ENCODE peak calls at places on chromosomes 13 and 19, in eight cellular contexts. G, Y, W, L, J, M, A and X are unnamed samples. For H3K4me1, the result is how much of the 10 kb centered on the place peaks cover.

GRCh38 chr19:55691561-55692481 is 16.8 kb downstream of the EPN1 start:
- DNase-seq in G (no peak), Y (no peak), W (no peak), L (no peak), J (no peak), M (no peak), A (no peak), X (no peak)

GRCh38 chr19:35098413-35099049 is 17.1 kb upstream of the FXYD3 start:
- DNase-seq in G (no peak), Y (no peak), W (no peak), L (no peak), J (no peak), M (no peak), A (no peak), X (no peak)

GRCh38 chr13:22235285-22235949 is 564.5 kb downstream of the FGF9 start:
- DNase-seq in G (peak), Y (no peak), W (no peak), L (peak), J (peak), M (no peak), A (no peak), X (no peak)

GRCh38 chr13:20565120-20565736 is 1.7 kb upstream of the IFT88 start:
- DNase-seq in G (no peak), Y (no peak), W (no peak), L (no peak), J (peak), M (no peak), A (no peak), X (no peak)

GRCh38 chr19:29660835-29661234 is 4.4 kb upstream of the PLEKHF1 start:
- DNase-seq in G (no peak), Y (no peak), W (no peak), L (no peak), J (no peak), M (no peak), A (peak), X (no peak)

GRCh38 chr19:32928806-32929205 is 43.0 kb downstream of the CEP89 start:
- DNase-seq in G (peak), Y (no peak), W (no peak), L (no peak), J (no peak), M (no peak), A (peak), X (no peak)

GRCh38 chr13:110103026-110103425 is 203.9 kb downstream of the COL4A1 start:
- DNase-seq in G (no peak), Y (no peak), W (no peak), L (no peak), J (no peak), M (no peak), A (no peak), X (no peak)

GRCh38 chr13:47822036-47822435 is 179.0 kb downstream of the SUCLA2 start:
- DNase-seq in G (no peak), Y (no peak), W (no peak), L (no peak), J (no peak), M (no peak), A (no peak), X (no peak)

GRCh38 chr19:46271488-46272197 is 25.2 kb upstream of the HIF3A start:
- DNase-seq in G (peak), Y (no peak), W (no peak), L (no peak), J (peak), M (no peak), A (peak), X (peak)

GRCh38 chr19:56611288-56611687 is 16.2 kb downstream of the ZNF71 start:
- DNase-seq in G (no peak), Y (no peak), W (no peak), L (no peak), J (peak), M (no peak), A (no peak), X (no peak)

GRCh38 chr13:114311387-114311786 is 2.9 kb upstream of the CHAMP1 start:
- DNase-seq in G (no peak), Y (no peak), W (no peak), L (no peak), J (no peak), M (no peak), A (peak), X (no peak)

GRCh38 chr13:20197361-20197834 is 4.7 kb upstream of the GJB2 start:
- DNase-seq in G (peak), Y (peak), W (peak), L (no peak), J (peak), M (peak), A (peak), X (peak)

GRCh38 chr13:97250560-97250959 is 28.4 kb downstream of the MBNL2 start:
- DNase-seq in G (no peak), Y (no peak), W (no peak), L (no peak), J (no peak), M (no peak), A (no peak), X (peak)

GRCh38 chr13:39281539-39282150 is 243.4 kb downstream of the NHLRC3 start:
- DNase-seq in G (no peak), Y (no peak), W (no peak), L (no peak), J (peak), M (no peak), A (peak), X (no peak)

GRCh38 chr13:65892859-65893258 is 1337.3 kb downstream of the PCDH9 start:
- DNase-seq in G (peak), Y (no peak), W (no peak), L (no peak), J (no peak), M (no peak), A (no peak), X (no peak)

GRCh38 chr13:44142540-44142867 is 231.1 kb upstream of the SERP2 start:
- DNase-seq in G (no peak), Y (peak), W (no peak), L (no peak), J (no peak), M (no peak), A (no peak), X (no peak)

GRCh38 chr19:56114711-56115110 is 6.4 kb downstream of the ZNF787 start:
- DNase-seq in G (no peak), Y (no peak), W (no peak), L (peak), J (no peak), M (no peak), A (no peak), X (no peak)

GRCh38 chr19:55355213-55355821 is 798 bp upstream of the COX6B2 start:
- DNase-seq in G (no peak), Y (peak), W (no peak), L (peak), J (no peak), M (no peak), A (no peak), X (no peak)

GRCh38 chr13:66329988-66330429 is 900.1 kb downstream of the PCDH9 start:
- DNase-seq in G (peak), Y (no peak), W (no peak), L (no peak), J (no peak), M (peak), A (no peak), X (peak)

GRCh38 chr13:65642301-65642700 is 1587.8 kb downstream of the PCDH9 start:
- DNase-seq in G (no peak), Y (no peak), W (no peak), L (no peak), J (no peak), M (no peak), A (no peak), X (no peak)

GRCh38 chr13:77300176-77301141 is 26.4 kb downstream of the MYCBP2 start:
- DNase-seq in G (peak), Y (no peak), W (no peak), L (no peak), J (peak), M (no peak), A (peak), X (peak)

GRCh38 chr13:107650081-107650701 is 565.1 kb downstream of the LIG4 start:
- DNase-seq in G (peak), Y (peak), W (peak), L (peak), J (peak), M (peak), A (peak), X (peak)

GRCh38 chr13:107252021-107252420 is 684.1 kb upstream of the ARGLU1 start:
- DNase-seq in G (no peak), Y (no peak), W (no peak), L (no peak), J (no peak), M (no peak), A (no peak), X (no peak)

GRCh38 chr19:18173572-18174294 is at the start of gene IFI30:
- DNase-seq in G (no peak), Y (peak), W (peak), L (peak), J (peak), M (peak), A (peak), X (peak)

GRCh38 chr19:31214086-31214485 is 135.2 kb downstream of the TSHZ3 start:
- DNase-seq in G (peak), Y (peak), W (peak), L (no peak), J (peak), M (peak), A (peak), X (peak)

GRCh38 chr13:58949646-58950045 is 1214.1 kb downstream of the DIAPH3 start:
- DNase-seq in G (no peak), Y (no peak), W (peak), L (peak), J (peak), M (no peak), A (no peak), X (no peak)

GRCh38 chr13:113842336-113843062 is 21.4 kb downstream of the GAS6 start:
- DNase-seq in G (no peak), Y (no peak), W (no peak), L (no peak), J (no peak), M (no peak), A (no peak), X (no peak)

GRCh38 chr13:47661076-47661475 is 340.0 kb downstream of the SUCLA2 start:
- DNase-seq in G (peak), Y (no peak), W (no peak), L (no peak), J (no peak), M (no peak), A (peak), X (no peak)

GRCh38 chr13:113110048-113110851 is 4.7 kb downstream of the F7 start:
- DNase-seq in G (no peak), Y (peak), W (no peak), L (peak), J (no peak), M (no peak), A (no peak), X (peak)

GRCh38 chr13:96297360-96297759 is 207.5 kb downstream of the HS6ST3 start:
- DNase-seq in G (no peak), Y (no peak), W (no peak), L (no peak), J (no peak), M (no peak), A (no peak), X (no peak)

GRCh38 chr19:33414667-33415605 is 41.4 kb downstream of the CEBPG start:
- DNase-seq in G (no peak), Y (no peak), W (no peak), L (no peak), J (no peak), M (no peak), A (no peak), X (no peak)

GRCh38 chr13:40680659-40681323 is 14.3 kb upstream of the FOXO1 start:
- DNase-seq in G (no peak), Y (no peak), W (no peak), L (peak), J (peak), M (no peak), A (no peak), X (no peak)

GRCh38 chr19:2213799-2214198 is 22.3 kb downstream of the PLEKHJ1 start:
- DNase-seq in G (no peak), Y (no peak), W (no peak), L (no peak), J (no peak), M (no peak), A (no peak), X (no peak)
- H3K4me3 ChIP-seq in G (no peak), Y (no peak), W (no peak), L (no peak), J (no peak), M (no peak), A (no peak), X (no peak)

DNA sequence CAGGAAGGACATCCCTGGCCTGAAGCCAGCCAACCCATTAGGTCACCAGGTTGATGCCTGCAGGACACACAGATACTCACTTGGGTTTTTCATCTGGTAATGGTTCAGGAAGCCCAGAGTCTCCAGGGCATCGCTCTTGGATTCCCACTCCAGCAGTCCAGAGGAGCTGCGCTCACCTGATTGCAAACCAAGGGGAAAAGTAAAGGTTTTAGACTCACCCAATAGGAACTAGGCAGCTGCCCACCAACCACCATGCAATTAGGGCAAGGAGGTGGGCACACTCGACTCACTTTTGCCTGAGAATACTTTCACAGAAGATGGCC is 5.7 kb upstream of the ECH1 start:
- DNase-seq in G (no peak), Y (peak), W (no peak), L (peak), J (no peak), M (no peak), A (no peak), X (no peak)
- H3K9ac ChIP-seq in G (no peak), Y (peak), W (no peak), L (no peak), J (no peak), M (no peak), A (no peak), X (no peak)

DNA sequence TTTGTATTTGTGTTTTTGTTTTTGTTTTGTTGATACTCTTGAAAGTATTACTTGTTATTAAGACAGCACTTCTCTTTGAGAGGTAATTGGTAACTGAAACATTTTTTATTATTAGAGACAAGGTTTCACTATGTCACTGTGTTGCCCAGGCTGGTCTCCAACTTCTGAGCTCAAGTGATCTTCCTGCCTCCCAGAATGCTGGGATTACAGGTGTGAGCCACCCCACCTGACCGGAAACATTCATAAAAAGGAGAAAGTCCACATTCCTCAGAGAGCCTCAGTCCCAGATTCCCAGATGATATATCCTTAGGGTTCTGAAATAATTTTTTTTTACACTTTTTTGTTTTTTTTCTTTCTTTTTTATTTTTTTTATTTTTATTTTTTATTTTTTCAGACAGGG is 2.7 kb downstream of the CARM1 start:
- DNase-seq in G (no peak), Y (no peak), W (no peak), L (no peak), J (no peak), M (no peak), A (no peak), X (no peak)
- H3K4me1 ChIP-seq in G (under half), Y (under half), W (under half), L (under half), J (under half), M (under half), A (under half), X (under half)

GRCh38 chr19:13056052-13056660 is 46.5 kb downstream of the LYL1 start:
- DNase-seq in G (peak), Y (peak), W (no peak), L (peak), J (peak), M (no peak), A (peak), X (peak)

GRCh38 chr19:13053238-13053637 is 49.4 kb downstream of the LYL1 start:
- DNase-seq in G (no peak), Y (no peak), W (no peak), L (no peak), J (no peak), M (no peak), A (no peak), X (peak)

GRCh38 chr19:13053761-13054604 is 48.7 kb downstream of the LYL1 start:
- DNase-seq in G (peak), Y (peak), W (no peak), L (peak), J (peak), M (no peak), A (peak), X (peak)

GRCh38 chr19:13055213-13056051 is 47.2 kb downstream of the LYL1 start:
- DNase-seq in G (peak), Y (peak), W (no peak), L (peak), J (peak), M (no peak), A (peak), X (peak)

DNA sequence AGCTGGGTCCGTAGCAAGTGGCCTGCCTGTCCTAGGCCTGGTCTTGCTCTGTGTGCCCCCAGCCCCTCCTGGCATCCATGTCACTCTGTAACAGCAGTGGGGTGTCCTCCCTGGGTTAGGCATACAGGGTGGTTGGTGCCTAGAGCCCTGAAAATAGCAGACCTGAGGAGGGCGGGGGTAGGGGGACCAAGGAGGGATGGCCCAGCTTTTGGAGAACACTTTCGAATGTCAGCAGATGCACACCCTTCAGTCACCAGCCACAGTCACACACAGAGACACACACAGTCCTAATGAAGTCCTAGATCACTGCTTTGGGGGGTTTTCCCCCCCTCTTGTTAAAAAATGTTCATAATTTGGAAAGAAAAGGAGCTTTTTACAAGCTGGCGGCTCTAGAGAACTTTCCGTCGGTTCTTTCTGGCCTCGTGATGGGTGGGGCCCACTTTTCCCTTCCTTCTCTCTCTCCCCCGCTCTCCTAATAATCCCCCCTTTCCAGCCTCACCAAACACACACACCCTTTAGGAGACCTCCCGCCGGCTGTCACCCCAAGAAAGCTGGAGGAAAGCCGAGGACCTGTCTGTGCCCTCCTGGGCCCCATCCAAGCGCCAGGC is 47.9 kb downstream of the LYL1 start:
- DNase-seq in G (no peak), Y (no peak), W (no peak), L (peak), J (no peak), M (no peak), A (no peak), X (no peak)
- H3K4me3 ChIP-seq in G (no peak), Y (no peak), W (no peak), L (no peak), J (no peak), M (no peak), A (no peak), X (peak)

GRCh38 chr19:58573658-58574164 is 576 bp upstream of the MZF1 start:
- DNase-seq in G (no peak), Y (no peak), W (no peak), L (no peak), J (no peak), M (no peak), A (no peak), X (no peak)
- H3K9ac ChIP-seq in G (peak), Y (peak), W (peak), L (peak), J (peak), M (peak), A (peak), X (peak)

GRCh38 chr19:8001995-8002849 is 3.2 kb downstream of the ELAVL1 start:
- DNase-seq in G (peak), Y (peak), W (peak), L (peak), J (peak), M (peak), A (peak), X (peak)
- H3K4me1 ChIP-seq in G (under half), Y (under half), W (under half), L (under half), J (under half), M (under half), A (under half), X (under half)

GRCh38 chr19:5850743-5851293 is 431 bp downstream of the FUT3 start:
- DNase-seq in G (peak), Y (peak), W (no peak), L (no peak), J (no peak), M (no peak), A (peak), X (peak)
- H3K4me3 ChIP-seq in G (no peak), Y (no peak), W (no peak), L (no peak), J (no peak), M (no peak), A (no peak), X (no peak)

GRCh38 chr19:9436358-9436757 is 985 bp upstream of the ZNF266 start:
- DNase-seq in G (no peak), Y (no peak), W (no peak), L (no peak), J (no peak), M (no peak), A (no peak), X (no peak)
- H3K9ac ChIP-seq in G (no peak), Y (peak), W (peak), L (peak), J (no peak), M (no peak), A (peak), X (peak)

GRCh38 chr13:32202268-32202667 is 112.9 kb downstream of the ZAR1L start:
- DNase-seq in G (no peak), Y (no peak), W (no peak), L (no peak), J (no peak), M (no peak), A (no peak), X (no peak)

GRCh38 chr13:32201809-32202208 is 113.4 kb downstream of the ZAR1L start:
- DNase-seq in G (no peak), Y (no peak), W (no peak), L (no peak), J (no peak), M (no peak), A (no peak), X (no peak)

GRCh38 chr13:32200741-32201140 is 114.4 kb downstream of the ZAR1L start:
- DNase-seq in G (no peak), Y (no peak), W (no peak), L (no peak), J (no peak), M (no peak), A (no peak), X (peak)

GRCh38 chr13:32195713-32196112 is 119.5 kb downstream of the ZAR1L start:
- DNase-seq in G (no peak), Y (no peak), W (no peak), L (no peak), J (no peak), M (no peak), A (no peak), X (no peak)

DNA sequence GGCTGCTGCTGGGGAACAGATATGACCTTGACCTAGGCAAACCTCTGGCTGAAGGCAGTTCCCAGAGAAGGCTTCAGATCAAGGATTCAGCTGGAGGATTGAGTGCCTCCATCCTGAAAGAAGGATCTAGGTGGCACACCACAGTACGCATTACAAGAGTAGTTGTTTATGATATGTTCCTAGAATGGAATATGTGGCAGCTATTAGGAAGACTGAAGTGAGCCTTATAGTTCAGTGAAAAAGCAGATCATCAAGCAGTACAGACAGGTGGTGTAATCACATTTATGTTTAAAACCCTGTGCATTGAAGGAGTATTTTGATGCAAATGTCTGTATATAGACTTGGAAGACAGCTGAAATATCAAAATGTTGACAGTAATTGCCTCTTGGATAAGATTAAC is 116.0 kb downstream of the ZAR1L start:
- DNase-seq in G (no peak), Y (no peak), W (no peak), L (no peak), J (no peak), M (no peak), A (no peak), X (no peak)
- H3K4me1 ChIP-seq in G (under half), Y (under half), W (under half), L (under half), J (under half), M (under half), A (under half), X (under half)